ENCODE peak calls at places on chromosomes 5 and 9, in six cellular contexts. S is H9, M is AG04450, X is GM23248, C is spleen, R is caudate nucleus. G is an unnamed sample.

GRCh38 chr9:77847626-77848025 is 184.0 kb downstream of the GNAQ start:
- DNase-seq in S (no peak), M (no peak), X (no peak), C (no peak), R (no peak), G (no peak)

GRCh38 chr5:1002836-1003235 is 5.8 kb upstream of the NKD2 start:
- DNase-seq in X (no peak), M (no peak), R (no peak), C (peak), S (no peak), G (no peak)

GRCh38 chr5:126414874-126415502 is 8.2 kb upstream of the GRAMD2B start:
- DNase-seq in M (peak), X (peak), S (no peak), C (no peak), R (no peak), G (no peak)

GRCh38 chr5:146722361-146722779 is 156.2 kb downstream of the PPP2R2B start:
- DNase-seq in X (peak), S (no peak), R (no peak), C (no peak), M (no peak), G (no peak)

GRCh38 chr5:130102995-130103394 is 198.7 kb downstream of the CHSY3 start:
- DNase-seq in S (no peak), M (no peak), C (no peak), X (no peak), R (no peak), G (no peak)

GRCh38 chr9:81680006-81680405 is 9.3 kb downstream of the TLE1 start:
- DNase-seq in X (no peak), M (no peak), S (no peak), R (no peak), C (no peak), G (no peak)

GRCh38 chr5:95446009-95446408 is 54.8 kb downstream of the FAM81B start:
- DNase-seq in S (no peak), M (no peak), X (peak), C (no peak), R (no peak), G (peak)

GRCh38 chr9:134136117-134136996 is 475 bp downstream of the WDR5 start:
- DNase-seq in S (no peak), C (no peak), X (peak), R (no peak), M (no peak), G (no peak)

GRCh38 chr5:170220196-170220595 is 12.6 kb upstream of the C5orf58 start:
- DNase-seq in C (no peak), M (no peak), R (no peak), X (no peak), S (no peak), G (no peak)

GRCh38 chr9:33415152-33416038 is 13.0 kb upstream of the AQP7 start:
- DNase-seq in R (no peak), M (no peak), S (peak), C (peak), X (peak), G (peak)
- H3K27ac ChIP-seq in R (no peak), M (no peak), S (no peak), C (no peak), X (no peak), G (peak)

GRCh38 chr5:2803751-2804150 is 52.3 kb upstream of the IRX2 start:
- DNase-seq in M (no peak), S (no peak), X (no peak), R (no peak), C (no peak), G (no peak)

GRCh38 chr5:2805080-2805479 is 53.6 kb upstream of the IRX2 start:
- DNase-seq in C (no peak), S (peak), M (no peak), X (peak), R (no peak), G (no peak)

GRCh38 chr5:2802693-2803365 is 51.4 kb upstream of the IRX2 start:
- DNase-seq in R (no peak), C (no peak), X (no peak), M (no peak), S (no peak), G (no peak)

GRCh38 chr5:2800035-2800434 is 48.6 kb upstream of the IRX2 start:
- DNase-seq in C (no peak), R (no peak), S (no peak), X (no peak), M (no peak), G (no peak)

GRCh38 chr5:2801602-2802525 is 50.4 kb upstream of the IRX2 start:
- DNase-seq in X (peak), C (no peak), M (no peak), S (no peak), R (no peak), G (no peak)
- H3K27ac ChIP-seq in X (no peak), C (no peak), M (no peak), S (no peak), R (no peak), G (no peak)

GRCh38 chr9:136411358-136411757 is 900 bp downstream of the PMPCA start:
- DNase-seq in M (no peak), R (no peak), X (peak), S (no peak), C (no peak), G (no peak)
- H3K27ac ChIP-seq in M (no peak), R (no peak), X (peak), S (no peak), C (no peak), G (peak)

DNA sequence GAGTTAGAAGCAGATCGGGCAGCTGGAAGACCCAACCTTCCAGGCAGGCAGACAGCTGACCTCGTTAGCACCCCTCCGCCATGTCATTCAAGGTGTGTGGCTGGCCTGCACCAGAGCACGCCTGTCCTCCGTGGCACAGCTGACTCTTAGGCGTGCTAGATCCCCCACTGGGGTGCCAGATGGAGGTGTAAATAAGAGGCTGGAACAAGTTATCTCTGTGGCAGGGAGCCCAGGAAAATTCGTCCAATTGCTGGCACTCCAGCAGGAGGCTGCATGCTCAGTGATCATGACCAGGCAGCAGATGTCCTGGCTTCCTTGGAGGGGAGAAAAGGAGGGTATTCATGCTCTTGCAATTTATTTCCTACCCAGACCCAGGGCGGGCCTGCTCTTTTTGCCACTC is 7.8 kb upstream of the ALDOB start:
- DNase-seq in M (no peak), R (no peak), C (no peak), X (no peak), S (no peak), G (no peak)
- H3K27ac ChIP-seq in M (no peak), R (no peak), C (no peak), X (no peak), S (no peak), G (no peak)

GRCh38 chr5:121251954-121252353 is 599.7 kb upstream of the FTMT start:
- DNase-seq in C (no peak), R (no peak), S (no peak), M (no peak), X (peak), G (peak)

GRCh38 chr5:121263456-121263855 is 588.2 kb upstream of the FTMT start:
- DNase-seq in C (no peak), S (no peak), R (no peak), M (no peak), X (no peak), G (no peak)

GRCh38 chr5:121257621-121258020 is 594.1 kb upstream of the FTMT start:
- DNase-seq in S (no peak), X (no peak), R (no peak), C (no peak), M (no peak), G (no peak)
- H3K27ac ChIP-seq in S (no peak), X (no peak), R (no peak), C (no peak), M (no peak), G (no peak)

G was measured in epithelial cell of prostate.